ENCODE peak calls at places on chromosomes 12 and 14, in ten cellular contexts. M, V, B, C, T, W, N, D, P and X are unnamed samples.

GRCh38 chr14:43956741-43957140 is 550.3 kb downstream of the FSCB start:
- DNase-seq in M (no peak), V (no peak), B (no peak), C (no peak), T (no peak), W (no peak), N (no peak), D (no peak), P (no peak), X (no peak)

GRCh38 chr12:94516985-94517384 is 57.3 kb upstream of the CEP83 start:
- DNase-seq in M (no peak), V (no peak), B (no peak), C (no peak), T (no peak), W (peak), N (no peak), D (no peak), P (no peak), X (no peak)

GRCh38 chr12:83147341-83147740 is 460.6 kb downstream of the TMTC2 start:
- DNase-seq in M (no peak), V (no peak), B (no peak), C (no peak), T (no peak), W (no peak), N (no peak), D (no peak), P (no peak), X (no peak)

GRCh38 chr12:32615441-32615840 is 63.7 kb upstream of the DNM1L start:
- DNase-seq in M (no peak), V (no peak), B (peak), C (no peak), T (no peak), W (no peak), N (no peak), D (no peak), P (no peak), X (no peak)

GRCh38 chr14:37036669-37037341 is 135.6 kb downstream of the SLC25A21 start:
- DNase-seq in M (no peak), V (no peak), B (no peak), C (no peak), T (no peak), W (peak), N (no peak), D (no peak), P (no peak), X (no peak)

GRCh38 chr12:10140001-10140400 is 10.0 kb upstream of the CLEC7A start:
- DNase-seq in M (no peak), V (no peak), B (no peak), C (peak), T (peak), W (peak), N (peak), D (no peak), P (no peak), X (no peak)

GRCh38 chr12:115456946-115457689 is 773.1 kb upstream of the TBX3 start:
- DNase-seq in M (no peak), V (no peak), B (no peak), C (peak), T (no peak), W (peak), N (no peak), D (no peak), P (no peak), X (no peak)

GRCh38 chr12:34396006-34396860 is 373.9 kb downstream of the ALG10 start:
- DNase-seq in M (peak), V (peak), B (peak), C (no peak), T (no peak), W (no peak), N (no peak), D (peak), P (peak), X (peak)

GRCh38 chr14:30980980-30981379 is 44.5 kb upstream of the AP4S1 start:
- DNase-seq in M (no peak), V (no peak), B (no peak), C (no peak), T (no peak), W (peak), N (no peak), D (no peak), P (no peak), X (no peak)

GRCh38 chr12:125530876-125531275 is 465.6 kb downstream of the AACS start:
- DNase-seq in M (no peak), V (no peak), B (no peak), C (no peak), T (no peak), W (no peak), N (no peak), D (no peak), P (no peak), X (no peak)

GRCh38 chr12:96425973-96426372 is 25.7 kb upstream of the CDK17 start:
- DNase-seq in M (no peak), V (no peak), B (no peak), C (no peak), T (no peak), W (no peak), N (no peak), D (no peak), P (no peak), X (no peak)

GRCh38 chr14:77903233-77903632 is 103.3 kb downstream of the ADCK1 start:
- DNase-seq in M (no peak), V (no peak), B (no peak), C (no peak), T (no peak), W (no peak), N (no peak), D (no peak), P (no peak), X (no peak)

GRCh38 chr12:2793561-2793960 is 1.2 kb upstream of the FKBP4 start:
- DNase-seq in M (no peak), V (peak), B (no peak), C (no peak), T (no peak), W (no peak), N (no peak), D (no peak), P (no peak), X (no peak)

GRCh38 chr12:56154246-56154771 is 1.9 kb downstream of the MYL6B start:
- DNase-seq in M (no peak), V (no peak), B (no peak), C (no peak), T (no peak), W (no peak), N (no peak), D (no peak), P (no peak), X (no peak)

GRCh38 chr12:14841761-14842160 is 1.6 kb downstream of the ART4 start:
- DNase-seq in M (no peak), V (no peak), B (peak), C (peak), T (peak), W (peak), N (no peak), D (no peak), P (no peak), X (peak)

GRCh38 chr12:41661141-41661540 is 473.0 kb downstream of the PDZRN4 start:
- DNase-seq in M (no peak), V (no peak), B (no peak), C (no peak), T (no peak), W (no peak), N (no peak), D (no peak), P (no peak), X (no peak)

GRCh38 chr12:67661311-67662011 is 12.9 kb downstream of the DYRK2 start:
- DNase-seq in M (no peak), V (no peak), B (no peak), C (no peak), T (no peak), W (no peak), N (no peak), D (no peak), P (no peak), X (no peak)

GRCh38 chr12:100651694-100652093 is 78.2 kb downstream of the GAS2L3 start:
- DNase-seq in M (no peak), V (no peak), B (no peak), C (no peak), T (no peak), W (peak), N (no peak), D (no peak), P (no peak), X (no peak)

GRCh38 chr14:105124837-105125222 is 43.7 kb downstream of the JAG2 start:
- DNase-seq in M (no peak), V (no peak), B (no peak), C (no peak), T (no peak), W (no peak), N (no peak), D (no peak), P (no peak), X (peak)

GRCh38 chr12:44224399-44224798 is 388.5 kb downstream of the TMEM117 start:
- DNase-seq in M (no peak), V (no peak), B (no peak), C (no peak), T (no peak), W (no peak), N (no peak), D (no peak), P (no peak), X (no peak)

GRCh38 chr12:45756666-45757065 is 27.2 kb downstream of the ARID2 start:
- DNase-seq in M (no peak), V (no peak), B (no peak), C (no peak), T (no peak), W (no peak), N (no peak), D (no peak), P (no peak), X (no peak)

GRCh38 chr14:78967111-78967809 is 797.1 kb downstream of the NRXN3 start:
- DNase-seq in M (no peak), V (no peak), B (no peak), C (no peak), T (no peak), W (no peak), N (no peak), D (no peak), P (no peak), X (no peak)

GRCh38 chr14:92495041-92495440 is 18.5 kb upstream of the RIN3 start:
- DNase-seq in M (no peak), V (no peak), B (no peak), C (no peak), T (no peak), W (no peak), N (no peak), D (no peak), P (no peak), X (no peak)

GRCh38 chr14:44404021-44404420 is 103.1 kb downstream of the FSCB start:
- DNase-seq in M (no peak), V (no peak), B (peak), C (no peak), T (no peak), W (no peak), N (no peak), D (no peak), P (no peak), X (no peak)

GRCh38 chr14:28987516-28987915 is 220.9 kb downstream of the FOXG1 start:
- DNase-seq in M (no peak), V (no peak), B (no peak), C (no peak), T (no peak), W (no peak), N (no peak), D (no peak), P (no peak), X (no peak)

GRCh38 chr12:120649442-120650248 is 9.2 kb downstream of the CABP1 start:
- DNase-seq in M (no peak), V (no peak), B (no peak), C (no peak), T (no peak), W (no peak), N (no peak), D (no peak), P (no peak), X (no peak)
- H3K4me3 ChIP-seq in M (peak), V (peak), B (peak), C (peak), T (no peak), W (no peak), N (peak), D (peak), P (peak), X (peak)

DNA sequence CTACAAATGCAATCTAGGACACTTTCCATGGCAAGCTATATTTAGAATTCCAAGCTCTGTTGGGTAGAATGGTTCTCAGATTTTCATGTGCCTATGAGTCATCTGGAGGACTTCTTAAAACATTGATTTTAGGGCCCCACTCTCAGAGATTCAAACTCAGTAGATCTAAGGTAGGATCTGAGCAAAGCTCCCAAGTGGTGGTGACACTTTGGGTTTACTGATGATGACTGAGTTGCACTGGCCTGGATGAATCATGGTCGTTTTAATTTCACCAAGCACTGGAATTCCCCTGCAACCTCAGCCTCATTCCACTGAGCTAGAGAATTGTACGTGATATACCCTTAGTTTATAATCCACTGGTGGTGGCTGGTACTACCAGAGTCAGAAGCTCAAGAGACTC is 86.5 kb downstream of the PPM1H start:
- DNase-seq in M (no peak), V (no peak), B (no peak), C (peak), T (no peak), W (no peak), N (peak), D (no peak), P (no peak), X (no peak)
- TF ChIP-seq EP300 in M (no peak), V (no peak), B (no peak), C (peak), T (no peak), W (no peak), N (no peak), D (no peak), P (no peak), X (no peak)

GRCh38 chr14:100067481-100067880 is 2.3 kb downstream of the EVL start:
- DNase-seq in M (no peak), V (no peak), B (no peak), C (no peak), T (no peak), W (no peak), N (no peak), D (no peak), P (no peak), X (no peak)
- H3K27ac ChIP-seq in M (peak), V (no peak), B (peak), C (no peak), T (no peak), W (no peak), N (peak), D (peak), P (no peak), X (no peak)

DNA sequence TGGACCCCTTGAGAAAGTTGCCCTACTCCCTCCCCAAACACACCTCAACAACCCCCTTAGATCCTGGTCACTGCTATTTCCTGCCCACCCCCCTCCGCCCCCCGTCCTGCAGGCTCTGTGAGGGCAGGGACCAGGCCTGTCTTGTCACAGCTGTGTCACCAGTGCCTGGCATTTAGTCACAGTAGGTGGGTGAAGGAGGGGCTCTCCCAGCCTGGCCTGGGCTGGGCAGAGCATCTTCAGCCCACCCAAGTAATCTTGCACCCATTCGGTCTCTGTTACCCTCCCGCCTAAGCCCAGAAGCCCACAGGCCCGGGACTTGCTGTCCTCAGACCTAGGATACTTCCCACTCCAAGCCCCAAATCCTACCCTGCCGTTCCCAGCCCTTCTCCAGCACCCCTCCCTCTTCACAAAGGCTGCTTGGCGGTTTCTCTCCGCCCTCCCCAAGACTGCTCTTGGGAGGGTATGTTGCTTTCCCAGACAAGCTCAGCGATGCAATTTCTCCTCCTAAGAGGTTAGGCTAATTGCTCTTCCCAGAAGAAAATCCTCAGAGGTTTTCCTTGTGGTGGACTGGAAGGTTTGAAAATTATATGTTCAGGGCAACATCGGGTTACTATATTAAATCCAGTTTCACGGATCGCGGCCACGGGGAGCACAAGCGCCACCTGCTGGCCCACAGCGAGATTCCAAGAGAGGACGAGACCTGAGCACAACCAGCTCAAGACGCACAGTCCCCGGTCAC is 50.8 kb upstream of the ZFP36L1 start:
- DNase-seq in M (peak), V (peak), B (peak), C (peak), T (peak), W (no peak), N (no peak), D (peak), P (peak), X (peak)
- H3K4me3 ChIP-seq in M (peak), V (peak), B (peak), C (no peak), T (peak), W (peak), N (peak), D (peak), P (peak), X (peak)

DNA sequence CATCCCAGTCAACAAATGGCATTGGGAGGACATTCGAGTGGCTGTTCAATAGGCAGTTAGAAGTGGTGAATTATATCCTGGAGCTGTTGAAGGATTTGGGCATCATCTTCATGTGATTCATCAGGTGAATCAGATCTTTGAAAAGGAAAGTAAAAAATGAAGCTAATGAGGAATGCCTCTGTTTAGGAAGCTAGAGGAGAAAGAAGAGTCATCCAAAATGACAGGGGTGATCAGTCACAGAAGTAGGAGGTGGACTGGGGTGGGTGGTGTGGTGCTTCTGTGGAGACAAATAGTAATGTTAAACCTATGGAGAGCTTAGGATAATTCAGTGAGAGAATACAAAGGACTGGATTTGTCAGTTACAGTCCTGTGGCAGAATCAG is 32.7 kb downstream of the DIP2B start:
- DNase-seq in M (no peak), V (no peak), B (no peak), C (peak), T (no peak), W (no peak), N (no peak), D (no peak), P (no peak), X (no peak)
- TF ChIP-seq EP300 in M (no peak), V (no peak), B (no peak), C (no peak), T (no peak), W (no peak), N (no peak), D (no peak), P (no peak), X (no peak)

GRCh38 chr12:89468017-89468416 is 56.6 kb downstream of the GALNT4 start:
- DNase-seq in M (no peak), V (no peak), B (no peak), C (no peak), T (no peak), W (no peak), N (no peak), D (no peak), P (no peak), X (no peak)
- H3K27ac ChIP-seq in M (no peak), V (no peak), B (peak), C (no peak), T (no peak), W (no peak), N (no peak), D (no peak), P (no peak), X (no peak)

DNA sequence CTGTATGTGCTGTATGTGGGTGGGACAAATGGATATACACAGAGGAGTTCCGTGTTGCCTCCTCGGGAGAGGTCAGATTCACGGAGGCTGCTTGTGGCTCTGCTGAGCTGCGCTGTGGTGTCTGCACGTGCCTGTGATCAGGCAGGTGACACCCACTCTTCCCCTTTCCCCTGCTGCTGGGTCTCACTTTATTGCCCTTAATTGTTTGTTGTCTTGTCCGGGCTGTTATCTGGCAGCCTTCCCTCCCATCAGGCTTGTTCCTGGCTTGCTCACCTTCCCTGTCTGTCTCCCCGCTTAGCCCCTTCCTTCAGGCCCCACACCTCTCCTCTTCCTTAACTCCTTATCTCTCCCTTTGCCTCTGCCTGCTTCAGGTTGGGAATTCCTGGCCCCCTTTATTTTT is 13.5 kb downstream of the WNT5B start:
- DNase-seq in M (no peak), V (no peak), B (no peak), C (no peak), T (no peak), W (no peak), N (no peak), D (no peak), P (no peak), X (no peak)
- H3K4me3 ChIP-seq in M (no peak), V (no peak), B (no peak), C (no peak), T (no peak), W (no peak), N (no peak), D (no peak), P (no peak), X (no peak)

GRCh38 chr14:75864352-75864751 is 117.4 kb downstream of the TGFB3 start:
- DNase-seq in M (no peak), V (no peak), B (no peak), C (no peak), T (no peak), W (no peak), N (no peak), D (no peak), P (no peak), X (no peak)
- TF ChIP-seq EP300 in M (no peak), V (no peak), B (no peak), C (no peak), T (no peak), W (no peak), N (no peak), D (no peak), P (no peak), X (no peak)

GRCh38 chr12:104723895-104724294 is 234.2 kb downstream of the SLC41A2 start:
- DNase-seq in M (no peak), V (no peak), B (no peak), C (no peak), T (no peak), W (no peak), N (no peak), D (no peak), P (no peak), X (no peak)
- H3K27ac ChIP-seq in M (no peak), V (no peak), B (no peak), C (no peak), T (no peak), W (no peak), N (no peak), D (no peak), P (no peak), X (no peak)

DNA sequence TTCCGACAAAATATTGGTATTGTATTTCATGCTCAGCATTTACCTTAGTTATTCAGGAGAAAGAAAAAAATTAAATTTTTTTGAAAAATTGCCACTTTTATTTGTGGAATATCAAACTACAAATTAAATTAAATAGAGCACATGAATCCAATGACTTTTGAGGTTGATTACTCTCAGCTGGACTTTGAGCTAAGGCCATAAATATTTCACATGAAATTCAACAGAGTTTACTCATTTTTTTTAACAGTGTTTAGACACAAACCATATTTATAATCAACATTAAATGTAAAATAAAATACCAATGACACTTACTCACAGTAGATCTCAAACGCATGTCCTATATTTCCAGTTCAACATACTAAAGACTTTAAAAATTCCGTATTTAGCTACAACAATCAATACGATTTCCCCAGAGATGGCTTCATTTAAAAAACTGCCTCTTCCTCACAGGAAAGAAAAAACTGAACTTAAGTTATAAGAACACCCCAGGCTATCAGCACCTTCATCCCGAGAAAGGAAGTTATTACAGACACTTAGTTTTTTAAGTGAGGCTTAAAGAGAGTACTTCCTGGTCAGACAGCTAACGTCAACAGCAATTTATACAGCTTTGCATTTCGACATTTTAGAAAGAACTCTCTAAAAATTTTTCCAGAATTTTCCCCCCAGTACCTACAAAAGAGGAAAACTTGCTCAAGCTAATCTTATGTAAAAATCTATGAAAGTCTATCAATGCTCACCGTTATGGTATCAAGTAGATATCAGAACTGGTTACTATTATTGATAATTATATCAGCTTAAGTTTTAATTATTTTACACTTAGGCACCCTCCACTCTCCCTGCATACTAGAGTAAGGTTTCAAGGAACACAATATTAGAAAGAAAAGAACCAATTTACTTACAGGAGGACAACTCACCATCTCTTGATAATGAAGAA is 13.8 kb downstream of the TAOK3 start:
- DNase-seq in M (no peak), V (no peak), B (no peak), C (no peak), T (no peak), W (no peak), N (no peak), D (no peak), P (no peak), X (no peak)
- H3K4me3 ChIP-seq in M (peak), V (no peak), B (peak), C (peak), T (peak), W (no peak), N (peak), D (peak), P (no peak), X (no peak)